ENCODE peak calls at places on chromosomes 6 and 20, in nine cellular contexts. G is endothelial cell; L is HCT116; S is cardiac muscle cell; E is progenitor cell of endocrine pancreas; R is ascending aorta; M is CD8-positive, alpha-beta T cell; Q is fibroblast of lung; D is AG10803. W is an unnamed sample.
A peak's percentile ranks its signal among the peaks of the same experiment; 100 is the strongest.

GRCh38 chr20:7959484-7959883 is 19.2 kb upstream of the HAO1 start:
- DNase-seq in Q (no peak), L (no peak), D (no peak), S (no peak), M (no peak), E (no peak), G (no peak), R (no peak), W (no peak)

GRCh38 chr6:10402648-10403311 is 12.1 kb downstream of the TFAP2A start:
- DNase-seq in D (no peak), Q (no peak), G (no peak), E (no peak), L (no peak), R (no peak), M (no peak), S (no peak), W (no peak)

GRCh38 chr6:105620878-105621277 is 218.0 kb upstream of the PREP start:
- DNase-seq in L (no peak), D (no peak), E (no peak), S (no peak), R (no peak), G (no peak), M (no peak), Q (no peak), W (no peak)

GRCh38 chr6:46931416-46931815 is 9.7 kb upstream of the ADGRF5 start:
- DNase-seq in D (no peak), Q (no peak), S (no peak), E (no peak), R (no peak), M (no peak), L (no peak), G (no peak), W (no peak)

GRCh38 chr6:43074847-43075741 is 1.0 kb upstream of the PTK7 start:
- DNase-seq in E (no peak), M (no peak), S (no peak), L (no peak), D (peak; percentile 94), R (no peak), Q (peak; percentile 88), G (no peak), W (no peak)

GRCh38 chr20:34269996-34270627 is 28.9 kb downstream of the ASIP start:
- DNase-seq in Q (peak; percentile 34), M (no peak), G (peak; percentile 15), L (no peak), R (no peak), E (no peak), S (no peak), D (no peak), W (no peak)

GRCh38 chr6:29653452-29654038 is 3.3 kb upstream of the MOG start:
- DNase-seq in S (peak; percentile 91), E (no peak), R (no peak), G (peak; percentile 36), L (peak; percentile 74), D (peak; percentile 73), Q (peak; percentile 83), M (peak; percentile 36), W (no peak)

GRCh38 chr20:50244352-50245149 is 53.9 kb downstream of the CEBPB start:
- DNase-seq in G (no peak), S (no peak), R (no peak), M (no peak), E (no peak), D (no peak), L (peak; percentile 38), Q (no peak), W (no peak)

GRCh38 chr6:117344444-117345291 is 79.3 kb downstream of the VGLL2 start:
- DNase-seq in G (no peak), R (no peak), Q (no peak), M (no peak), E (no peak), D (no peak), S (no peak), L (no peak), W (no peak)

GRCh38 chr20:36399969-36400545 is 93.9 kb downstream of the DLGAP4 start:
- DNase-seq in L (no peak), R (no peak), M (no peak), E (no peak), D (no peak), G (no peak), S (no peak), Q (no peak), W (no peak)
- TF ChIP-seq CTCF in L (no peak), R (no peak), M (no peak), E (no peak), D (no peak), G (no peak), S (no peak), Q (no peak), W (no peak)

DNA sequence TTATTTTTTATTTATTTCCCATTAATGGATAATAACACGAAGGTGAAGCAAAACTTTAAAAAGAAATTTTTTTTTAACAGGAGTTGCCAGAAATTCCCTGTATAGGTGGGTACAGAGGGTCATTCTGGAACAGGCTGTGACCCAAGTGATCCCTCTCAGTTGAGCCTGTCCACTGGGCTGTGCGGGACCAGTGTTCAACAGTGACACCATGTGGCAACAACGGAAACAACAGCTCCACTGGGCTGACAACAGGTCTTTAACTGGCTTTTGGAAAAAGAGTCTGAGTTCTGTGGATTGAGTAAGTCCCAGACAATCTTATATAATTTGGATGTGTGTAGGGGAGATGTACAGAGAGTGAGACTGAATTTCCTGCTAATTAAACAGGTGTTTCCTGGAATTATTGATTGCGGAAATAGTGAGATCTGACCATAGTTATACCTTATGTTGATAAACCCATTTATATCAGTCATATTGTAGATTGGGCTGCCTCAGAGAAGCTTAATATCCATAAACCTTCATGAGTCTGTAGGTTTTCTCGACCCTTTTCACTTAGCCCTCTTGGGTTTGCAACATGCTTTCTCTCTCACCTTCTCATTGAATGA is 17.6 kb downstream of the KIAA1755 start:
- DNase-seq in M (no peak), E (no peak), L (peak; percentile 48), S (no peak), D (no peak), Q (no peak), G (no peak), R (no peak), W (no peak)
- TF ChIP-seq CTCF in M (peak; percentile 9), E (peak; percentile 51), L (peak; percentile 48), S (peak; percentile 32), D (peak; percentile 39), Q (peak; percentile 60), G (peak; percentile 87), R (no peak), W (no peak)

GRCh38 chr6:71482742-71483141 is 194.1 kb downstream of the OGFRL1 start:
- DNase-seq in E (no peak), D (no peak), L (no peak), G (no peak), S (no peak), Q (peak; percentile 53), M (no peak), R (no peak), W (no peak)
- TF ChIP-seq CTCF in E (no peak), D (peak; percentile 25), L (no peak), G (no peak), S (peak; percentile 45), Q (peak; percentile 24), M (no peak), R (no peak), W (no peak)

GRCh38 chr6:145368075-145368474 is 367.2 kb downstream of the EPM2A start:
- DNase-seq in M (no peak), L (no peak), D (peak; percentile 25), E (no peak), R (no peak), S (no peak), G (no peak), Q (peak; percentile 59), W (no peak)

GRCh38 chr6:145374566-145374965 is 360.8 kb downstream of the EPM2A start:
- DNase-seq in L (no peak), Q (no peak), G (no peak), E (no peak), D (no peak), S (no peak), M (no peak), R (no peak), W (no peak)

GRCh38 chr6:145372671-145373123 is 362.6 kb downstream of the EPM2A start:
- DNase-seq in M (no peak), Q (peak; percentile 78), G (no peak), R (no peak), L (no peak), E (no peak), D (peak; percentile 28), S (peak; percentile 93), W (no peak)

GRCh38 chr6:145370559-145370958 is 364.8 kb downstream of the EPM2A start:
- DNase-seq in Q (no peak), R (no peak), M (no peak), E (no peak), S (no peak), G (no peak), D (no peak), L (no peak), W (no peak)

DNA sequence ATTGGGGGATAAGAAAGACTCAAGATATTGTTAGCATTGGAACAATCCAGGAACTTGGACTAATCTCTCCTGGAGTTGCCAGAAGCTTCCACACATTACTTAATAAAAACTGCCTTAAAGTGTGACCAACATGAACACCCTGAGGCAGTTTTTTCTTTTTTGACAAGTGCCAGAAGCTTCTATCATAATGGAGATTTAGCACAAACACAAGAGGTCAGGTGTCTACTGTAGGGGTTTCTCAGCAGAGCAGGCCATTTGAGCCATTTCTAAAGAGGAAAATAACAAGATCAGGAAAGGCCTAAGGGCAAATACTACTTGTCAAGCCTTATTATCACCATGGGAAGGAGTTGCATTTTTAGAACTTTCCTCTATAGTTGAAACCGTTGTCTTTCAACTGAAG is 361.5 kb downstream of the EPM2A start:
- DNase-seq in S (no peak), G (no peak), M (no peak), Q (no peak), E (no peak), L (no peak), R (no peak), D (no peak), W (no peak)
- TF ChIP-seq CTCF in S (no peak), G (no peak), M (no peak), Q (no peak), E (no peak), L (no peak), R (no peak), D (no peak), W (no peak)

DNA sequence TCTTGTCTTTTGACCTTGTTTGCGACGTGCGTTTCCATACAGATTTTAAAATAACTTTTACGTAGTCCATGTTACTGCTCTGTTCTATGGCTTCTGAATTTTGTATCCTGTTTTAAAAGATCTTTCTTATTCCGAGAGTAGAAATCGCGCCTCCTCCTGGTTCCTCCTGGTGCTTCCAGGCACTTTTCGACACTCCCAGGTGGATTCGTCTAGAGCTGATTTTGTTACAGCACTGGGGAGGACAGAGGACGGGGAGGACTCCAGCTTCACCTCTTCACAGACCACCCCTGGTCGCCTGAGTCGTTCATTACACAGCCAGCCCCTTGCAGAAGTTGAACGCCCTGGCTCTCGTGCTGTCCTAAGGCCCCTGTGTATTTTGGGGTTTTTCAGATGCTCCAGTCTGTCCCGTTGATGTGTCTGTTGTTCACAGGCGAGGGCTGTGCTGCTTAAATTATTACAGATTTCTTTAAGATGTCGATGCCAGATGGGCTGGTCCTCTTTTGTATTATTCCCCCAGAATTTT is 30.4 kb downstream of the COL20A1 start:
- DNase-seq in D (no peak), L (no peak), E (no peak), G (no peak), M (no peak), Q (no peak), S (no peak), R (no peak), W (no peak)
- TF ChIP-seq CTCF in D (peak; percentile 27), L (no peak), E (no peak), G (no peak), M (no peak), Q (peak; percentile 7), S (peak; percentile 24), R (no peak), W (no peak)

GRCh38 chr6:163243083-163243482 is 171.4 kb upstream of the QKI start:
- DNase-seq in S (no peak), G (no peak), R (no peak), M (no peak), Q (no peak), D (no peak), E (no peak), L (no peak), W (no peak)
- TF ChIP-seq CTCF in S (no peak), G (no peak), R (no peak), M (no peak), Q (no peak), D (no peak), E (no peak), L (no peak), W (no peak)